ENCODE peak calls at places on chromosome 12, in six cellular contexts. M, H, R, D, T and J are unnamed samples.
A peak's percentile ranks its signal among the peaks of the same experiment; 100 is the strongest.

GRCh38 chr12:55930771-55931316 is at the start of gene DGKA:
- DNase-seq in M (peak; percentile 76), R (peak; percentile 83), D (peak; percentile 83), T (no peak), H (peak; percentile 70), J (peak; percentile 52)

GRCh38 chr12:110846615-110847566 is at the start of gene CCDC63:
- DNase-seq in R (no peak), M (peak; percentile 36), D (no peak), T (peak; percentile 80), H (no peak), J (no peak)

GRCh38 chr12:108583971-108584370 is 13.9 kb downstream of the TMEM119 start:
- DNase-seq in R (no peak), H (no peak), T (peak; percentile 74), D (no peak), M (no peak), J (no peak)

GRCh38 chr12:46124132-46124847 is 133.9 kb upstream of the SCAF11 start:
- DNase-seq in M (no peak), R (no peak), D (no peak), H (no peak), T (no peak), J (no peak)

GRCh38 chr12:40063424-40063823 is 42.5 kb downstream of the SLC2A13 start:
- DNase-seq in R (no peak), D (peak; percentile 25), M (no peak), T (no peak), H (no peak), J (no peak)

GRCh38 chr12:123520567-123521474 is 12.7 kb downstream of the RILPL1 start:
- DNase-seq in H (no peak), T (no peak), M (no peak), R (no peak), D (no peak), J (no peak)

GRCh38 chr12:75805905-75806304 is 225.7 kb downstream of the PHLDA1 start:
- DNase-seq in H (no peak), D (no peak), R (no peak), M (no peak), T (no peak), J (no peak)

GRCh38 chr12:41709463-41710285 is 435.0 kb downstream of the GXYLT1 start:
- DNase-seq in R (no peak), H (no peak), T (no peak), M (no peak), D (peak; percentile 1), J (no peak)

GRCh38 chr12:93748672-93749403 is 71.7 kb downstream of the CRADD start:
- DNase-seq in M (no peak), H (no peak), D (no peak), R (no peak), T (no peak), J (no peak)

GRCh38 chr12:113867258-113867657 is 98.9 kb downstream of the RBM19 start:
- DNase-seq in H (no peak), M (no peak), R (no peak), T (peak; percentile 69), D (no peak), J (no peak)

GRCh38 chr12:2783936-2784600 is 10.7 kb upstream of the FKBP4 start:
- DNase-seq in H (peak; percentile 60), T (peak; percentile 76), D (peak; percentile 18), M (peak; percentile 62), R (peak; percentile 26), J (no peak)

GRCh38 chr12:132366341-132366861 is 37.0 kb upstream of the GALNT9 start:
- DNase-seq in D (no peak), T (peak; percentile 49), R (no peak), M (no peak), H (peak; percentile 45), J (no peak)

GRCh38 chr12:2422591-2422990 is 369.8 kb downstream of the CACNA1C start:
- DNase-seq in D (no peak), M (no peak), R (no peak), T (no peak), H (peak; percentile 17), J (no peak)

GRCh38 chr12:56601503-56601902 is 28.6 kb downstream of the BAZ2A start:
- DNase-seq in H (no peak), M (no peak), R (peak; percentile 2), D (no peak), T (peak; percentile 37), J (no peak)

GRCh38 chr12:88658009-88658408 is 77.7 kb upstream of the KITLG start:
- DNase-seq in D (peak; percentile 85), M (no peak), R (no peak), H (no peak), T (no peak), J (no peak)

GRCh38 chr12:66740257-66740656 is 61.4 kb upstream of the GRIP1 start:
- DNase-seq in H (no peak), T (no peak), R (no peak), M (no peak), D (peak; percentile 40), J (no peak)

GRCh38 chr12:119699199-119699765 is 31.3 kb downstream of the PRKAB1 start:
- DNase-seq in T (no peak), H (no peak), R (no peak), M (no peak), D (no peak), J (no peak)

GRCh38 chr12:50042693-50043092 is 14.7 kb upstream of the ASIC1 start:
- DNase-seq in M (no peak), D (no peak), R (no peak), T (no peak), H (no peak), J (no peak)

GRCh38 chr12:13258212-13258611 is 61.7 kb downstream of the EMP1 start:
- DNase-seq in R (no peak), H (no peak), M (no peak), D (no peak), T (peak; percentile 25), J (no peak)

GRCh38 chr12:112575559-112576067 is 156.9 kb downstream of the PTPN11 start:
- DNase-seq in R (no peak), H (no peak), M (no peak), T (no peak), D (no peak), J (no peak)

GRCh38 chr12:13227191-13227590 is 30.7 kb downstream of the EMP1 start:
- DNase-seq in M (no peak), R (no peak), T (no peak), D (no peak), H (no peak), J (no peak)

GRCh38 chr12:45381351-45381750 is 165.5 kb downstream of the ANO6 start:
- DNase-seq in R (no peak), H (no peak), M (no peak), D (peak; percentile 17), T (no peak), J (no peak)

GRCh38 chr12:57154076-57154475 is 6.7 kb upstream of the LRP1-AS start:
- DNase-seq in R (no peak), M (no peak), D (no peak), T (no peak), H (no peak), J (no peak)

GRCh38 chr12:123120452-123121166 is 30.3 kb downstream of the PITPNM2 start:
- DNase-seq in M (peak; percentile 37), D (no peak), T (no peak), R (no peak), H (no peak), J (no peak)